ENCODE peak calls at places on chromosomes 12 and 14, in ten cellular contexts. W is D341Med; Z is tibial nerve; R is activated naive CD4-positive, alpha-beta T cell treated with anti-CD3 and anti-CD28 coated beads, Interleukin-2, amount 10 ng/mL, durations not matched to agents 7 days and 5 days; F is naive thymus-derived CD4-positive, alpha-beta T cell; K is heart left ventricle; I is CD8-positive, alpha-beta T cell; L is natural killer cell treated with Interleukin-12 subunit alpha and Interleukin-12 subunit beta and Interleukin-15 and Interleukin-18, amount 100 ng/mL, for 72 hours; V is NCI-H1105; M is NCI-H524. E is an unnamed sample.

GRCh38 chr12:25436206-25436912 is 116.7 kb downstream of the LMNTD1 start:
- DNase-seq in W (peak), Z (no peak), R (peak), F (peak), K (no peak), I (peak), L (peak), V (peak), M (peak), E (peak)

GRCh38 chr14:64232095-64232830 is 61.9 kb downstream of the ESR2 start:
- DNase-seq in W (no peak), Z (peak), R (no peak), F (no peak), K (no peak), I (no peak), L (no peak), V (no peak), M (no peak), E (peak)

GRCh38 chr12:112270673-112271072 is 111.6 kb downstream of the HECTD4 start:
- DNase-seq in W (no peak), Z (no peak), R (no peak), F (no peak), K (no peak), I (no peak), L (no peak), V (no peak), M (no peak), E (no peak)

GRCh38 chr14:77421241-77421640 is 2.1 kb downstream of the NOXRED1 start:
- DNase-seq in W (no peak), Z (no peak), R (no peak), F (no peak), K (no peak), I (no peak), L (no peak), V (no peak), M (no peak), E (no peak)

GRCh38 chr14:78997811-78998210 is 827.6 kb downstream of the NRXN3 start:
- DNase-seq in W (no peak), Z (no peak), R (no peak), F (no peak), K (no peak), I (no peak), L (no peak), V (peak), M (peak), E (no peak)

GRCh38 chr14:76891436-76891835 is 65.2 kb downstream of the LRRC74A start:
- DNase-seq in W (no peak), Z (no peak), R (no peak), F (no peak), K (no peak), I (no peak), L (no peak), V (no peak), M (no peak), E (no peak)

GRCh38 chr12:132948146-132949066 is 7.7 kb downstream of the ZNF605 start:
- DNase-seq in W (no peak), Z (no peak), R (no peak), F (no peak), K (no peak), I (no peak), L (no peak), V (no peak), M (no peak), E (no peak)

GRCh38 chr12:108568653-108569154 is 6.3 kb downstream of the ISCU start:
- DNase-seq in W (no peak), Z (no peak), R (peak), F (peak), K (no peak), I (peak), L (no peak), V (no peak), M (peak), E (no peak)

GRCh38 chr14:99972748-99973466 is 92.3 kb upstream of the EVL start:
- DNase-seq in W (no peak), Z (no peak), R (no peak), F (no peak), K (no peak), I (no peak), L (no peak), V (no peak), M (no peak), E (no peak)

GRCh38 chr12:25648460-25648859 is 95.4 kb upstream of the LMNTD1 start:
- DNase-seq in W (peak), Z (no peak), R (no peak), F (no peak), K (peak), I (no peak), L (no peak), V (no peak), M (peak), E (peak)

GRCh38 chr12:106783515-106783914 is 9.0 kb downstream of the RIC8B start:
- DNase-seq in W (no peak), Z (no peak), R (no peak), F (no peak), K (no peak), I (no peak), L (no peak), V (no peak), M (no peak), E (no peak)

GRCh38 chr12:68613209-68613904 is 2.7 kb downstream of the RAP1B start:
- DNase-seq in W (no peak), Z (no peak), R (peak), F (peak), K (no peak), I (peak), L (no peak), V (no peak), M (no peak), E (no peak)

GRCh38 chr14:32980178-32980886 is 41.7 kb downstream of the NPAS3 start:
- DNase-seq in W (no peak), Z (no peak), R (no peak), F (no peak), K (no peak), I (no peak), L (no peak), V (peak), M (no peak), E (no peak)

GRCh38 chr12:58424735-58425379 is 483.5 kb downstream of the ATP23 start:
- DNase-seq in W (no peak), Z (no peak), R (no peak), F (no peak), K (no peak), I (no peak), L (no peak), V (no peak), M (no peak), E (no peak)

GRCh38 chr14:101223147-101223546 is 319.6 kb upstream of the RTL1 start:
- DNase-seq in W (no peak), Z (no peak), R (no peak), F (no peak), K (no peak), I (no peak), L (no peak), V (no peak), M (no peak), E (no peak)

E was measured in AG20443.